ENCODE peak calls at places on chromosomes 2 and 18, in seven cellular contexts. O is H9, A is mesendoderm, J is IMR-90, V is neuronal stem cell, C is mesenchymal stem cell, M is H1. E is an unnamed sample. For H3K4me1, the result is how much of the 10 kb centered on the place peaks cover.

GRCh38 chr2:119174216-119174992 is 15.9 kb upstream of the C1QL2 start:
- DNase-seq in V (peak), A (peak), J (no peak), C (peak), O (peak), M (no peak), E (peak)

GRCh38 chr2:167783266-167784070 is 463.9 kb downstream of the STK39 start:
- DNase-seq in C (peak), A (peak), M (no peak), J (peak), O (no peak), V (no peak), E (no peak)

GRCh38 chr18:7117390-7118355 is at the start of gene LAMA1:
- DNase-seq in M (peak), O (peak), C (no peak), J (peak), V (peak), A (peak), E (no peak)

GRCh38 chr2:158121252-158121651 is 19.6 kb downstream of the UPP2 start:
- DNase-seq in C (no peak), J (no peak), M (no peak), O (no peak), V (no peak), A (no peak), E (no peak)

GRCh38 chr2:51231071-51231470 is 199.1 kb upstream of the NRXN1 start:
- DNase-seq in C (peak), O (no peak), M (no peak), J (no peak), A (no peak), V (no peak), E (no peak)

GRCh38 chr2:147026664-147027278 is 818.1 kb upstream of the ACVR2A start:
- DNase-seq in J (peak), C (peak), A (no peak), M (no peak), O (no peak), V (no peak), E (no peak)

GRCh38 chr18:58887613-58887963 is 22.9 kb downstream of the ZNF532 start:
- DNase-seq in C (peak), A (no peak), V (no peak), O (no peak), M (no peak), J (no peak), E (peak)

GRCh38 chr18:59432796-59433195 is 73.7 kb upstream of the LMAN1 start:
- DNase-seq in J (no peak), A (no peak), V (no peak), O (no peak), M (no peak), C (no peak), E (no peak)

GRCh38 chr2:36333350-36334012 is 22.1 kb upstream of the CRIM1 start:
- DNase-seq in V (no peak), C (no peak), J (no peak), M (no peak), O (no peak), A (peak), E (no peak)

GRCh38 chr2:172098650-172099471 is 3.8 kb downstream of the DLX2 start:
- DNase-seq in J (peak), C (peak), O (no peak), M (no peak), V (peak), A (peak), E (peak)

GRCh38 chr2:172098287-172098649 is 4.4 kb downstream of the DLX2 start:
- DNase-seq in O (no peak), M (no peak), V (no peak), J (no peak), A (peak), C (no peak), E (no peak)

GRCh38 chr2:172101008-172101706 is 1.5 kb downstream of the DLX2 start:
- DNase-seq in A (peak), O (no peak), C (no peak), V (peak), J (no peak), M (no peak), E (no peak)

GRCh38 chr2:172100080-172101007 is 2.4 kb downstream of the DLX2 start:
- DNase-seq in O (no peak), J (no peak), M (no peak), A (peak), V (peak), C (no peak), E (no peak)

GRCh38 chr2:172099472-172100079 is 3.1 kb downstream of the DLX2 start:
- DNase-seq in M (no peak), A (no peak), J (no peak), V (no peak), C (no peak), O (no peak), E (no peak)
- H3K4me1 ChIP-seq in M (under half), A (under half), J (under half), V (half or more), C (half or more), O (under half), E (under half)

DNA sequence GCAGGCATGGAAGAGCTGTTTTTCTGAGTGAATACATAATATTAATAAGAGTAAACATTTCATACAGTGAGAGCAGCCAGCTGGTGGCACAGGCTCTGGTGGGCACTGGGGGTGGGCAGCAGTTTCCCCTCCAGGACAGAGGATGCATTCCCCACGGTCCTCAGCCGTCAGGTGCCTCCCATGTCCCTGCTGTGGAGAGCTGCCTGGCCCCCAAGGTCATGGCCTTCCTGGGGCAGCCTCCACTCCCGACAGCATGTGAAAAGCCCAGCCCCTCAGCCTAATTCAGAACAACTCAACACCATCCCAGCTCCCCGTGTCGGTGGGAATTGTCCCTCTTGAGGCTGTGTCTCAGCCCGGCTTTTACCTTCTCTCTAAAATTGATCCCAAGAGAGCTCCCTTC is 147.4 kb downstream of the GALR1 start:
- DNase-seq in A (no peak), C (no peak), V (no peak), J (no peak), M (no peak), O (no peak), E (no peak)
- H2BK5ac ChIP-seq in A (no peak), C (no peak), V (no peak), J (no peak), M (no peak), O (no peak), E (no peak)

DNA sequence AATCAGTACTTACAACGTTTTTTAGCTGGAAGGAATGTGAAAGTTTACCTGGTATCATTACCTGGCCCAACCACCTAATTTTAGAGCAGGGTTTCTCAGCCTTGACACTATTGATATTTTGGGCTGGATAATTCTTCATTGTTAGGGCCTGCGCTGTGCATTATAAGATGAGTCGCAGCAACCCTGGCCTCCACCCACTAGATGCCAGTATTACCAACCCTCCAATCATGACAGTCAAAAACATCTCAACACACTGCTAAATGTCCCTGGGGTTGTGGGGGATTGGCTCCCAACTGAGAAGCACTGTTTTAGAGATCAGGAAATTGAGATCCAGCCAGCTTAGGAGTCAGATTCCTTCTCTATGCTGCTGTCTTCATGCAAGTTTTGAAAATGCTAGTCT is 265.3 kb upstream of the TCF4 start:
- DNase-seq in J (no peak), M (no peak), V (no peak), O (no peak), A (peak), C (no peak), E (no peak)
- H3K23ac ChIP-seq in J (no peak), M (no peak), V (no peak), O (no peak), A (no peak), C (no peak), E (no peak)

DNA sequence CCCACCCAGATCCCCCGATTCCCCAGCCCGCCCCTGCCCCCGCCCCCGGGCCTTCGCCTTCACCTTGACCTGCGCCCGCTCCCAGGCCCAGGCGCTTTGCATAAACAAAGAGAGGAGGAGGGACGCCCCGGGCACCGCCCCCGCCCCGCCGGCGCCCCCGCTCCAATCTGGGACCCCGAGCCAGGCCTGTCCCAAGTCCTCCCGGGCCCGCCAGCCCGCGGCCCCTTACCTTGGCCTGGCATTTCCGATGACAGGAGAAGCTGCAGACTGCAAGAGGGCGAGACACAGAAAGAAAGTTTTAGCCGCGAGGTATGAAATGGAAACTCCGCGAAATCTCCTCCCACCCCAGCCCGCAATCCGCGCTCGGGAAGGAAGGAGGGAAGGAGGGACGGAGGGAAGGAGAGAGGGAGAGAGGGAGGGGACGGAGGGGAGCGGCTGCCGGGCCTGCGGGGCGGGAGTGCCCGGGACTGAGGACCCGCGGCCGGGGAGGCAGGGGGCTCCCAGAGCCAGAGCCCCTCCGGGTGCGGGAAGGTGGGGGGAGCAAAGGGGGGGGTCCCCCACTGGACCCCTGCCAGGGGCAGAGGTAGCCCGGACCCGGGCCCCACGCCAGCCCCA is 24.2 kb downstream of the TNS1 start:
- DNase-seq in V (no peak), A (peak), C (peak), O (peak), M (no peak), J (no peak), E (peak)
- H3K4me1 ChIP-seq in V (under half), A (under half), C (under half), O (under half), M (under half), J (under half), E (under half)